ENCODE peak calls at places on chromosomes 1 and 21, in eight cellular contexts. Z, E, D, K, V, O, U and N are unnamed samples.

GRCh38 chr21:25215698-25216384 is 391.4 kb downstream of the MRPL39 start:
- DNase-seq in Z (no peak), E (no peak), D (no peak), K (no peak), V (no peak), O (no peak), U (peak), N (no peak)

GRCh38 chr1:64043328-64043727 is 160.1 kb upstream of the UBE2U start:
- DNase-seq in Z (no peak), E (no peak), D (no peak), K (no peak), V (no peak), O (no peak), U (no peak), N (no peak)

GRCh38 chr21:31538821-31539220 is 120.7 kb upstream of the SOD1 start:
- DNase-seq in Z (no peak), E (no peak), D (no peak), K (no peak), V (no peak), O (no peak), U (no peak), N (no peak)

GRCh38 chr1:218492840-218493239 is 147.7 kb downstream of the TGFB2 start:
- DNase-seq in Z (no peak), E (no peak), D (no peak), K (no peak), V (no peak), O (no peak), U (no peak), N (no peak)

GRCh38 chr1:45647248-45648021 is 23.6 kb upstream of the CCDC17 start:
- DNase-seq in Z (no peak), E (no peak), D (no peak), K (no peak), V (no peak), O (no peak), U (no peak), N (no peak)

GRCh38 chr1:162944974-162945639 is 84.1 kb upstream of the CCDC190 start:
- DNase-seq in Z (no peak), E (no peak), D (no peak), K (no peak), V (peak), O (no peak), U (no peak), N (no peak)

GRCh38 chr1:59178339-59178744 is 118.6 kb upstream of the FGGY start:
- DNase-seq in Z (no peak), E (no peak), D (no peak), K (peak), V (no peak), O (no peak), U (no peak), N (no peak)

GRCh38 chr1:244801246-244801645 is 34.2 kb upstream of the COX20 start:
- DNase-seq in Z (peak), E (peak), D (peak), K (peak), V (peak), O (peak), U (no peak), N (no peak)

GRCh38 chr1:87093286-87093685 is 178.9 kb downstream of the HS2ST1 start:
- DNase-seq in Z (no peak), E (no peak), D (no peak), K (peak), V (no peak), O (no peak), U (no peak), N (no peak)

GRCh38 chr1:111653695-111654094 is 34.1 kb downstream of the RAP1A start:
- DNase-seq in Z (no peak), E (no peak), D (no peak), K (no peak), V (no peak), O (no peak), U (no peak), N (no peak)

GRCh38 chr21:39611547-39612190 is 1.1 kb upstream of the B3GALT5 start:
- DNase-seq in Z (no peak), E (peak), D (no peak), K (no peak), V (no peak), O (no peak), U (no peak), N (no peak)

DNA sequence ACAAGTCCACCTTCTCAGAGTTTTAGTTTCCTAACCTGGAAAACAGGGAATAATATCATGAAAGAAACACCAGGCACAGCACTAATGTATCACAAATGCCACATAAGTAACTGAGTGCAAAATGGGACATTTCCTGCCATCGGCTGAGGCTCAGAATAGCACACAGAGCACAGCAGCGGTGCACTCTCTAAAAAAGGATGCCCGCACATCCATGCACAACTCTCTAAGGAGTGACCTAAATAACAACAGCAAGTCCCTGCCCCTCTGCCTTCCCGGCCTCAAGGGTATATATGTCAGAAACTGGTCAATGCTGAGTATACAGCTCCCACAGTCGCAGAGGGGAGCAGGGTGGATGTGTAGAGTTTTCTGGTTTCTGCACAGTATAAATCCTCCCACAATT is 100.1 kb upstream of the ERG start:
- DNase-seq in Z (no peak), E (no peak), D (no peak), K (no peak), V (no peak), O (no peak), U (no peak), N (no peak)
- TF ChIP-seq USF2 in Z (no peak), E (no peak), D (no peak), K (no peak), V (no peak), O (no peak), U (no peak), N (no peak)

GRCh38 chr1:52658795-52659194 is 25.8 kb downstream of the SHISAL2A start:
- DNase-seq in Z (no peak), E (no peak), D (no peak), K (no peak), V (no peak), O (no peak), U (no peak), N (no peak)
- TF ChIP-seq USF2 in Z (no peak), E (no peak), D (no peak), K (no peak), V (no peak), O (no peak), U (no peak), N (no peak)

DNA sequence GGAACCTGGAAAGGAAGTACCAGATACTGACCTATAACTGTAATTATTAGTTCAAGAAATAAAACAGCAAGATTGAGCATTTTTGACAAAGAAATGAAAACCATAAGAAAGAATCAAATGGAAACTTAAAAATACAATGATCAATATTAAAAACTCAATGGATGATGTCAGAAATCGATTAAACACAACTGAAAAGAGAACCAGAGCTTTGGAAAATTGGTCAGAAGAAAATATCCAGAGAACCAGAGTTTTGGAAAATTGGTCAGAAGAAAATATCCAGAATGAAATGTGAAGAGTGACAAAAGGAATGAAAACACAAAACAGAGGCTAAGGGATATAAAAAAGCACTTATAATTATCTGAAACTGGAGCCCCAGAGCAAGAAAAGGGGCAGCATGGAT is 438.6 kb downstream of the AJAP1 start:
- DNase-seq in Z (no peak), E (no peak), D (no peak), K (no peak), V (no peak), O (no peak), U (no peak), N (no peak)
- TF ChIP-seq USF2 in Z (no peak), E (no peak), D (no peak), K (no peak), V (no peak), O (no peak), U (no peak), N (no peak)

GRCh38 chr1:117210831-117211261 is at the start of gene VTCN1:
- DNase-seq in Z (peak), E (no peak), D (no peak), K (no peak), V (no peak), O (no peak), U (no peak), N (no peak)
- TF ChIP-seq USF2 in Z (no peak), E (no peak), D (no peak), K (no peak), V (no peak), O (no peak), U (no peak), N (no peak)

GRCh38 chr1:6258675-6259074 is 2.2 kb downstream of the GPR153 start:
- DNase-seq in Z (no peak), E (no peak), D (no peak), K (no peak), V (no peak), O (no peak), U (no peak), N (no peak)

GRCh38 chr1:6260961-6261614 is at the start of gene GPR153:
- DNase-seq in Z (no peak), E (no peak), D (no peak), K (no peak), V (peak), O (peak), U (no peak), N (peak)

GRCh38 chr1:6261615-6261995 is 707 bp upstream of the GPR153 start:
- DNase-seq in Z (no peak), E (no peak), D (no peak), K (no peak), V (peak), O (peak), U (no peak), N (no peak)

GRCh38 chr1:6259491-6260362 is 1.2 kb downstream of the GPR153 start:
- DNase-seq in Z (peak), E (peak), D (peak), K (peak), V (peak), O (peak), U (no peak), N (no peak)

DNA sequence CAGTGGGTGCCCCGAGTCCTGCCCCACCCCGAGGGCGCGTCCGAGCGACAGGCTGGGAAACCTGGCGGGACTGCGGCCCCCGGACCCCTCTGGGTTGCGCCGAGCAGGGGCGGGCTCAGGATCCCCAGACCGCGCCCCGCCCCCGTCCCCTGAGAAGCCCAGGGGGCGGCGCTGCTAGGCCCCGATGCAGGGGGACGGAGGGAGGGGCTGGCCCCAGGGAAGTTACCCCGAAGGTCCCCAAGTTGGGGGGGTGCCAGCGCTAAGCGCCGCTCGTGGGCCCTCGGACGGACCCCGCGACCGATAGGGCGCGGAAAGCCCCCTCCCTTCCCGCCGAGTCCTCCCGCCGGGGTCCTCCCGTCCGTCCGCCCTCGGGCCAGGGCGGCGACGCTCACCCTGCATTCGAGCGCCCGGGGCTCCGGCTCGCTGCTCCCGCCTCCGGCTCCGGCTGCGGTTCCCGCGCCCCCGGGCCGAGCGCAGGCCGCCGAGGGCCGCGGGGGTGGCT is 414 bp downstream of the GPR153 start:
- DNase-seq in Z (no peak), E (no peak), D (no peak), K (no peak), V (peak), O (peak), U (no peak), N (no peak)
- TF ChIP-seq USF2 in Z (no peak), E (no peak), D (no peak), K (no peak), V (no peak), O (no peak), U (no peak), N (no peak)

DNA sequence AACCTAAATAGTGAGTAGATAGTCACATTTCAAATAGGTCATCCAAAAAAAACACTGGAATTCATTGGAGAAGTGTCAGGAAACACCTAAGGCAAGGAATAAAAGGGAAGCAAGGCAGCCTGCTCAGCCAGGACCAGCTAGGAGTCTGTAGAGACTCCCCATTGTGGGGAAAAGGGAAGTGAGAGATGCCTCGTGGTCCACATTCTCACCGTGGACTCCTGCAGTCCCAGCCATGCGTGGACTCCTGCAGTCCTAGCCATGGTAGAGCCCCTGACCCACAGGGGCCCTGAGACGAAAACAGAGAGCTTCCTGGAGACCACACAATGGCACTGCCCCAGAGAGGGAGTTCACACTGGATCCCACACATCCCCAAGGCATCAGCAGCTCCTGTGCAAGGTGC is 97.5 kb downstream of the LRIG2 start:
- DNase-seq in Z (no peak), E (no peak), D (no peak), K (no peak), V (no peak), O (no peak), U (no peak), N (no peak)
- TF ChIP-seq USF2 in Z (no peak), E (no peak), D (no peak), K (no peak), V (no peak), O (no peak), U (no peak), N (no peak)

DNA sequence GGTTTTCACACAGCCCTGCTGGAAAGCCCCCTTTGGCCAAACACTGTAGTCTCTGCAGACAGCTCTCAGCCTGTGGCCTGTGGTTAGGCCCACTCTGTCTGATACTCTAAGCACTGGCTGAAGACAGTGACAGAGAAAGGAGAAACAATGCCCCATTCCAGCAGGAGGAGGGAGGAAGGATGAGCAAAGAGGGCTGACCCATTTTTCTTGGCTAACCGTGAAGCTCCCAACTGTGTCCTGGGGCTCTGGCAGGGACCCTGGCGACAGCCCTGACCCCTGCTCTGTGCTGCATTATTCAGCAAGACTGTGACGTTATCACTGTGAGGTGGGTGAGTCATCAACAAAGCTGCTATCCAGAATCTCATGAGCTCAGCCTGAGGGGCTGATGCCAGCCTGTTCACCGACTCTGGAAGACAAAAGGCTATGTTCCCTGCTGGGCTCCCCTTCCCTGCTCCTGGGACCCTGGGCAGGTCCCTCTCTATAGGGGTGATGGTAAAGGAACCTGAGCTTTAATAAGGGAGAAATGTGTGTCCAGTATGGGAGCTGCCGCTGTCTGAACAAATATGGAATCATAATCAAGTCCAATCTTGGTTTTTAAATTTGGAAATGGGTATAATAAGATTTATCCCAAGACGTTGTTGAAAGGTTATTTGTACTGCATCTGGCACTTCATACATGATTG is 107.0 kb downstream of the RHOU start:
- DNase-seq in Z (peak), E (no peak), D (peak), K (peak), V (peak), O (peak), U (no peak), N (no peak)
- TF ChIP-seq USF2 in Z (no peak), E (no peak), D (no peak), K (no peak), V (no peak), O (no peak), U (no peak), N (no peak)